ENCODE peak calls at places on chromosomes 1 and 21, in ten cellular contexts. One of them, this sample, is unnamed.

GRCh38 chr21:42381347-42381984 is 14.4 kb downstream of the TMPRSS3 start:
- DNase-seq in activated CD4-positive, alpha-beta T cell treated with anti-CD3 and anti-CD28 coated beads for 36 hours: peak
- DNase-seq in ovary: no peak
- DNase-seq in foreskin keratinocyte: peak
- DNase-seq in stimulated activated naive B cell treated with anti-CD40 and anti-IgM and Interleukin-4, amounts not matched to agents 10 μg/mL and 1 μg/mL and 100 μg/mL, for 72 hours: no peak
- DNase-seq in activated naive CD4-positive, alpha-beta T cell: no peak
- DNase-seq in fibroblast of pulmonary artery: peak
- DNase-seq in foreskin fibroblast: peak
- DNase-seq in lower leg skin: no peak
- DNase-seq in T-helper 9 cell: peak
- DNase-seq in this sample: no peak

GRCh38 chr1:8629241-8630091 is 188.0 kb downstream of the RERE start:
- DNase-seq in activated CD4-positive, alpha-beta T cell treated with anti-CD3 and anti-CD28 coated beads for 36 hours: peak
- DNase-seq in foreskin fibroblast: peak
- DNase-seq in lower leg skin: no peak
- DNase-seq in ovary: no peak
- DNase-seq in foreskin keratinocyte: no peak
- DNase-seq in activated naive CD4-positive, alpha-beta T cell: no peak
- DNase-seq in fibroblast of pulmonary artery: peak
- DNase-seq in T-helper 9 cell: no peak
- DNase-seq in stimulated activated naive B cell treated with anti-CD40 and anti-IgM and Interleukin-4, amounts not matched to agents 10 μg/mL and 1 μg/mL and 100 μg/mL, for 72 hours: peak
- DNase-seq in this sample: peak

GRCh38 chr1:66563094-66563800 is 29.3 kb downstream of the SGIP1 start:
- DNase-seq in foreskin keratinocyte: no peak
- DNase-seq in foreskin fibroblast: peak
- DNase-seq in lower leg skin: peak
- DNase-seq in T-helper 9 cell: no peak
- DNase-seq in activated CD4-positive, alpha-beta T cell treated with anti-CD3 and anti-CD28 coated beads for 36 hours: no peak
- DNase-seq in ovary: peak
- DNase-seq in fibroblast of pulmonary artery: peak
- DNase-seq in stimulated activated naive B cell treated with anti-CD40 and anti-IgM and Interleukin-4, amounts not matched to agents 10 μg/mL and 1 μg/mL and 100 μg/mL, for 72 hours: no peak
- DNase-seq in activated naive CD4-positive, alpha-beta T cell: no peak
- DNase-seq in this sample: no peak

GRCh38 chr1:100304227-100304626 is 38.2 kb downstream of the RTCA start:
- DNase-seq in fibroblast of pulmonary artery: no peak
- DNase-seq in foreskin keratinocyte: no peak
- DNase-seq in ovary: no peak
- DNase-seq in stimulated activated naive B cell treated with anti-CD40 and anti-IgM and Interleukin-4, amounts not matched to agents 10 μg/mL and 1 μg/mL and 100 μg/mL, for 72 hours: no peak
- DNase-seq in lower leg skin: no peak
- DNase-seq in activated CD4-positive, alpha-beta T cell treated with anti-CD3 and anti-CD28 coated beads for 36 hours: no peak
- DNase-seq in activated naive CD4-positive, alpha-beta T cell: no peak
- DNase-seq in foreskin fibroblast: no peak
- DNase-seq in T-helper 9 cell: no peak
- DNase-seq in this sample: no peak

GRCh38 chr1:70140894-70141293 is 64.5 kb downstream of the LRRC40 start:
- DNase-seq in activated CD4-positive, alpha-beta T cell treated with anti-CD3 and anti-CD28 coated beads for 36 hours: no peak
- DNase-seq in activated naive CD4-positive, alpha-beta T cell: no peak
- DNase-seq in lower leg skin: no peak
- DNase-seq in foreskin fibroblast: peak
- DNase-seq in T-helper 9 cell: no peak
- DNase-seq in ovary: no peak
- DNase-seq in stimulated activated naive B cell treated with anti-CD40 and anti-IgM and Interleukin-4, amounts not matched to agents 10 μg/mL and 1 μg/mL and 100 μg/mL, for 72 hours: no peak
- DNase-seq in foreskin keratinocyte: no peak
- DNase-seq in fibroblast of pulmonary artery: peak
- DNase-seq in this sample: no peak

GRCh38 chr1:80293818-80294217 is 1287.3 kb upstream of the ADGRL4 start:
- DNase-seq in foreskin fibroblast: peak
- DNase-seq in activated naive CD4-positive, alpha-beta T cell: no peak
- DNase-seq in ovary: no peak
- DNase-seq in stimulated activated naive B cell treated with anti-CD40 and anti-IgM and Interleukin-4, amounts not matched to agents 10 μg/mL and 1 μg/mL and 100 μg/mL, for 72 hours: no peak
- DNase-seq in activated CD4-positive, alpha-beta T cell treated with anti-CD3 and anti-CD28 coated beads for 36 hours: no peak
- DNase-seq in T-helper 9 cell: no peak
- DNase-seq in foreskin keratinocyte: no peak
- DNase-seq in lower leg skin: no peak
- DNase-seq in fibroblast of pulmonary artery: no peak
- DNase-seq in this sample: no peak

GRCh38 chr1:184409011-184409410 is 22.2 kb downstream of the C1orf21 start:
- DNase-seq in activated naive CD4-positive, alpha-beta T cell: no peak
- DNase-seq in lower leg skin: no peak
- DNase-seq in ovary: no peak
- DNase-seq in activated CD4-positive, alpha-beta T cell treated with anti-CD3 and anti-CD28 coated beads for 36 hours: no peak
- DNase-seq in foreskin fibroblast: no peak
- DNase-seq in T-helper 9 cell: no peak
- DNase-seq in stimulated activated naive B cell treated with anti-CD40 and anti-IgM and Interleukin-4, amounts not matched to agents 10 μg/mL and 1 μg/mL and 100 μg/mL, for 72 hours: no peak
- DNase-seq in fibroblast of pulmonary artery: no peak
- DNase-seq in foreskin keratinocyte: no peak
- DNase-seq in this sample: no peak

GRCh38 chr1:4631321-4631720 is 23.1 kb upstream of the AJAP1 start:
- DNase-seq in activated CD4-positive, alpha-beta T cell treated with anti-CD3 and anti-CD28 coated beads for 36 hours: no peak
- DNase-seq in ovary: no peak
- DNase-seq in stimulated activated naive B cell treated with anti-CD40 and anti-IgM and Interleukin-4, amounts not matched to agents 10 μg/mL and 1 μg/mL and 100 μg/mL, for 72 hours: no peak
- DNase-seq in activated naive CD4-positive, alpha-beta T cell: no peak
- DNase-seq in foreskin keratinocyte: no peak
- DNase-seq in foreskin fibroblast: no peak
- DNase-seq in fibroblast of pulmonary artery: no peak
- DNase-seq in lower leg skin: no peak
- DNase-seq in T-helper 9 cell: no peak
- DNase-seq in this sample: no peak

GRCh38 chr1:42830631-42831030 is 13.4 kb upstream of the SVBP start:
- DNase-seq in foreskin keratinocyte: no peak
- DNase-seq in stimulated activated naive B cell treated with anti-CD40 and anti-IgM and Interleukin-4, amounts not matched to agents 10 μg/mL and 1 μg/mL and 100 μg/mL, for 72 hours: no peak
- DNase-seq in ovary: no peak
- DNase-seq in activated CD4-positive, alpha-beta T cell treated with anti-CD3 and anti-CD28 coated beads for 36 hours: no peak
- DNase-seq in foreskin fibroblast: no peak
- DNase-seq in fibroblast of pulmonary artery: no peak
- DNase-seq in T-helper 9 cell: no peak
- DNase-seq in lower leg skin: no peak
- DNase-seq in activated naive CD4-positive, alpha-beta T cell: no peak
- DNase-seq in this sample: no peak

GRCh38 chr1:8373547-8374270 is 55.8 kb downstream of the SLC45A1 start:
- DNase-seq in lower leg skin: peak
- DNase-seq in T-helper 9 cell: no peak
- DNase-seq in fibroblast of pulmonary artery: peak
- DNase-seq in foreskin fibroblast: peak
- DNase-seq in foreskin keratinocyte: no peak
- DNase-seq in ovary: peak
- DNase-seq in activated CD4-positive, alpha-beta T cell treated with anti-CD3 and anti-CD28 coated beads for 36 hours: no peak
- DNase-seq in stimulated activated naive B cell treated with anti-CD40 and anti-IgM and Interleukin-4, amounts not matched to agents 10 μg/mL and 1 μg/mL and 100 μg/mL, for 72 hours: no peak
- DNase-seq in activated naive CD4-positive, alpha-beta T cell: no peak
- DNase-seq in this sample: no peak

GRCh38 chr1:45493116-45493697 is 2.2 kb upstream of the TESK2 start:
- DNase-seq in ovary: peak
- DNase-seq in foreskin keratinocyte: no peak
- DNase-seq in activated naive CD4-positive, alpha-beta T cell: no peak
- DNase-seq in lower leg skin: peak
- DNase-seq in fibroblast of pulmonary artery: peak
- DNase-seq in activated CD4-positive, alpha-beta T cell treated with anti-CD3 and anti-CD28 coated beads for 36 hours: peak
- DNase-seq in foreskin fibroblast: no peak
- DNase-seq in T-helper 9 cell: peak
- DNase-seq in stimulated activated naive B cell treated with anti-CD40 and anti-IgM and Interleukin-4, amounts not matched to agents 10 μg/mL and 1 μg/mL and 100 μg/mL, for 72 hours: peak
- DNase-seq in this sample: no peak

GRCh38 chr1:10663668-10664035 is 132.8 kb downstream of the CASZ1 start:
- DNase-seq in activated CD4-positive, alpha-beta T cell treated with anti-CD3 and anti-CD28 coated beads for 36 hours: no peak
- DNase-seq in foreskin fibroblast: no peak
- DNase-seq in T-helper 9 cell: no peak
- DNase-seq in stimulated activated naive B cell treated with anti-CD40 and anti-IgM and Interleukin-4, amounts not matched to agents 10 μg/mL and 1 μg/mL and 100 μg/mL, for 72 hours: no peak
- DNase-seq in fibroblast of pulmonary artery: peak
- DNase-seq in ovary: peak
- DNase-seq in foreskin keratinocyte: no peak
- DNase-seq in activated naive CD4-positive, alpha-beta T cell: no peak
- DNase-seq in lower leg skin: no peak
- DNase-seq in this sample: no peak

GRCh38 chr1:28910379-28911125 is 3.8 kb upstream of the EPB41 start:
- DNase-seq in T-helper 9 cell: no peak
- DNase-seq in activated CD4-positive, alpha-beta T cell treated with anti-CD3 and anti-CD28 coated beads for 36 hours: no peak
- DNase-seq in stimulated activated naive B cell treated with anti-CD40 and anti-IgM and Interleukin-4, amounts not matched to agents 10 μg/mL and 1 μg/mL and 100 μg/mL, for 72 hours: no peak
- DNase-seq in ovary: no peak
- DNase-seq in activated naive CD4-positive, alpha-beta T cell: no peak
- DNase-seq in foreskin fibroblast: no peak
- DNase-seq in fibroblast of pulmonary artery: no peak
- DNase-seq in lower leg skin: no peak
- DNase-seq in foreskin keratinocyte: no peak
- DNase-seq in this sample: no peak

GRCh38 chr1:50476800-50477199 is 53.6 kb upstream of the DMRTA2 start:
- DNase-seq in activated CD4-positive, alpha-beta T cell treated with anti-CD3 and anti-CD28 coated beads for 36 hours: no peak
- DNase-seq in foreskin fibroblast: no peak
- DNase-seq in T-helper 9 cell: no peak
- DNase-seq in lower leg skin: no peak
- DNase-seq in fibroblast of pulmonary artery: no peak
- DNase-seq in ovary: no peak
- DNase-seq in activated naive CD4-positive, alpha-beta T cell: no peak
- DNase-seq in foreskin keratinocyte: no peak
- DNase-seq in stimulated activated naive B cell treated with anti-CD40 and anti-IgM and Interleukin-4, amounts not matched to agents 10 μg/mL and 1 μg/mL and 100 μg/mL, for 72 hours: no peak
- DNase-seq in this sample: no peak

GRCh38 chr1:33097137-33097611 is 16.2 kb downstream of the AZIN2 start:
- DNase-seq in activated naive CD4-positive, alpha-beta T cell: no peak
- DNase-seq in T-helper 9 cell: no peak
- DNase-seq in stimulated activated naive B cell treated with anti-CD40 and anti-IgM and Interleukin-4, amounts not matched to agents 10 μg/mL and 1 μg/mL and 100 μg/mL, for 72 hours: no peak
- DNase-seq in fibroblast of pulmonary artery: peak
- DNase-seq in activated CD4-positive, alpha-beta T cell treated with anti-CD3 and anti-CD28 coated beads for 36 hours: peak
- DNase-seq in lower leg skin: no peak
- DNase-seq in foreskin keratinocyte: no peak
- DNase-seq in ovary: no peak
- DNase-seq in foreskin fibroblast: peak
- DNase-seq in this sample: no peak

GRCh38 chr1:227892930-227893695 is 54.6 kb downstream of the WNT9A start:
- DNase-seq in activated naive CD4-positive, alpha-beta T cell: no peak
- DNase-seq in stimulated activated naive B cell treated with anti-CD40 and anti-IgM and Interleukin-4, amounts not matched to agents 10 μg/mL and 1 μg/mL and 100 μg/mL, for 72 hours: peak
- DNase-seq in T-helper 9 cell: no peak
- DNase-seq in lower leg skin: no peak
- DNase-seq in foreskin keratinocyte: no peak
- DNase-seq in ovary: peak
- DNase-seq in activated CD4-positive, alpha-beta T cell treated with anti-CD3 and anti-CD28 coated beads for 36 hours: peak
- DNase-seq in foreskin fibroblast: no peak
- DNase-seq in fibroblast of pulmonary artery: no peak
- DNase-seq in this sample: no peak

GRCh38 chr1:245001252-245001651 is 136.9 kb upstream of the HNRNPU start:
- DNase-seq in activated naive CD4-positive, alpha-beta T cell: no peak
- DNase-seq in activated CD4-positive, alpha-beta T cell treated with anti-CD3 and anti-CD28 coated beads for 36 hours: no peak
- DNase-seq in lower leg skin: no peak
- DNase-seq in fibroblast of pulmonary artery: no peak
- DNase-seq in ovary: no peak
- DNase-seq in stimulated activated naive B cell treated with anti-CD40 and anti-IgM and Interleukin-4, amounts not matched to agents 10 μg/mL and 1 μg/mL and 100 μg/mL, for 72 hours: no peak
- DNase-seq in T-helper 9 cell: no peak
- DNase-seq in foreskin keratinocyte: no peak
- DNase-seq in foreskin fibroblast: no peak
- DNase-seq in this sample: no peak

GRCh38 chr1:229370601-229371021 is 27.8 kb upstream of the CCSAP start:
- DNase-seq in activated naive CD4-positive, alpha-beta T cell: no peak
- DNase-seq in fibroblast of pulmonary artery: no peak
- DNase-seq in ovary: no peak
- DNase-seq in activated CD4-positive, alpha-beta T cell treated with anti-CD3 and anti-CD28 coated beads for 36 hours: no peak
- DNase-seq in stimulated activated naive B cell treated with anti-CD40 and anti-IgM and Interleukin-4, amounts not matched to agents 10 μg/mL and 1 μg/mL and 100 μg/mL, for 72 hours: peak
- DNase-seq in lower leg skin: no peak
- DNase-seq in foreskin keratinocyte: no peak
- DNase-seq in foreskin fibroblast: no peak
- DNase-seq in T-helper 9 cell: no peak
- DNase-seq in this sample: no peak

GRCh38 chr1:232620356-232620841 is 9.5 kb downstream of the SIPA1L2 start:
- DNase-seq in foreskin keratinocyte: no peak
- DNase-seq in T-helper 9 cell: no peak
- DNase-seq in activated naive CD4-positive, alpha-beta T cell: no peak
- DNase-seq in foreskin fibroblast: peak
- DNase-seq in lower leg skin: peak
- DNase-seq in ovary: peak
- DNase-seq in activated CD4-positive, alpha-beta T cell treated with anti-CD3 and anti-CD28 coated beads for 36 hours: no peak
- DNase-seq in stimulated activated naive B cell treated with anti-CD40 and anti-IgM and Interleukin-4, amounts not matched to agents 10 μg/mL and 1 μg/mL and 100 μg/mL, for 72 hours: no peak
- DNase-seq in fibroblast of pulmonary artery: peak
- DNase-seq in this sample: no peak

GRCh38 chr1:29786195-29786594 is 549.9 kb downstream of the PTPRU start:
- DNase-seq in activated naive CD4-positive, alpha-beta T cell: no peak
- DNase-seq in T-helper 9 cell: no peak
- DNase-seq in lower leg skin: peak
- DNase-seq in foreskin keratinocyte: no peak
- DNase-seq in foreskin fibroblast: no peak
- DNase-seq in fibroblast of pulmonary artery: no peak
- DNase-seq in ovary: no peak
- DNase-seq in stimulated activated naive B cell treated with anti-CD40 and anti-IgM and Interleukin-4, amounts not matched to agents 10 μg/mL and 1 μg/mL and 100 μg/mL, for 72 hours: no peak
- DNase-seq in activated CD4-positive, alpha-beta T cell treated with anti-CD3 and anti-CD28 coated beads for 36 hours: no peak
- DNase-seq in this sample: no peak

GRCh38 chr1:220825819-220826551 is 39.3 kb downstream of the MTARC1 start:
- DNase-seq in ovary: no peak
- DNase-seq in stimulated activated naive B cell treated with anti-CD40 and anti-IgM and Interleukin-4, amounts not matched to agents 10 μg/mL and 1 μg/mL and 100 μg/mL, for 72 hours: no peak
- DNase-seq in activated naive CD4-positive, alpha-beta T cell: no peak
- DNase-seq in foreskin fibroblast: no peak
- DNase-seq in fibroblast of pulmonary artery: peak
- DNase-seq in T-helper 9 cell: no peak
- DNase-seq in foreskin keratinocyte: no peak
- DNase-seq in activated CD4-positive, alpha-beta T cell treated with anti-CD3 and anti-CD28 coated beads for 36 hours: no peak
- DNase-seq in lower leg skin: no peak
- DNase-seq in this sample: no peak

GRCh38 chr1:97630968-97631367 is 289.9 kb downstream of the DPYD start:
- DNase-seq in T-helper 9 cell: no peak
- DNase-seq in activated CD4-positive, alpha-beta T cell treated with anti-CD3 and anti-CD28 coated beads for 36 hours: peak
- DNase-seq in activated naive CD4-positive, alpha-beta T cell: no peak
- DNase-seq in fibroblast of pulmonary artery: peak
- DNase-seq in foreskin keratinocyte: no peak
- DNase-seq in stimulated activated naive B cell treated with anti-CD40 and anti-IgM and Interleukin-4, amounts not matched to agents 10 μg/mL and 1 μg/mL and 100 μg/mL, for 72 hours: no peak
- DNase-seq in lower leg skin: no peak
- DNase-seq in ovary: no peak
- DNase-seq in foreskin fibroblast: no peak
- DNase-seq in this sample: no peak

GRCh38 chr1:30345525-30346145 is 377.8 kb downstream of the MATN1 start:
- DNase-seq in foreskin keratinocyte: no peak
- DNase-seq in stimulated activated naive B cell treated with anti-CD40 and anti-IgM and Interleukin-4, amounts not matched to agents 10 μg/mL and 1 μg/mL and 100 μg/mL, for 72 hours: no peak
- DNase-seq in lower leg skin: no peak
- DNase-seq in activated naive CD4-positive, alpha-beta T cell: no peak
- DNase-seq in ovary: no peak
- DNase-seq in T-helper 9 cell: no peak
- DNase-seq in fibroblast of pulmonary artery: no peak
- DNase-seq in activated CD4-positive, alpha-beta T cell treated with anti-CD3 and anti-CD28 coated beads for 36 hours: no peak
- DNase-seq in foreskin fibroblast: no peak
- DNase-seq in this sample: no peak

GRCh38 chr1:13809461-13810159 is 109.6 kb downstream of the PRDM2 start:
- DNase-seq in T-helper 9 cell: peak
- DNase-seq in foreskin keratinocyte: no peak
- DNase-seq in activated CD4-positive, alpha-beta T cell treated with anti-CD3 and anti-CD28 coated beads for 36 hours: peak
- DNase-seq in lower leg skin: no peak
- DNase-seq in foreskin fibroblast: no peak
- DNase-seq in fibroblast of pulmonary artery: no peak
- DNase-seq in activated naive CD4-positive, alpha-beta T cell: no peak
- DNase-seq in stimulated activated naive B cell treated with anti-CD40 and anti-IgM and Interleukin-4, amounts not matched to agents 10 μg/mL and 1 μg/mL and 100 μg/mL, for 72 hours: no peak
- DNase-seq in ovary: no peak
- DNase-seq in this sample: no peak

GRCh38 chr1:38990746-38991637 is at the start of gene AKIRIN1:
- DNase-seq in activated CD4-positive, alpha-beta T cell treated with anti-CD3 and anti-CD28 coated beads for 36 hours: peak
- DNase-seq in activated naive CD4-positive, alpha-beta T cell: peak
- DNase-seq in lower leg skin: peak
- DNase-seq in foreskin keratinocyte: peak
- DNase-seq in stimulated activated naive B cell treated with anti-CD40 and anti-IgM and Interleukin-4, amounts not matched to agents 10 μg/mL and 1 μg/mL and 100 μg/mL, for 72 hours: peak
- DNase-seq in ovary: peak
- DNase-seq in T-helper 9 cell: peak
- DNase-seq in foreskin fibroblast: peak
- DNase-seq in fibroblast of pulmonary artery: peak
- DNase-seq in this sample: peak

GRCh38 chr21:45618846-45619485 is 24.6 kb upstream of the PCBP3 start:
- DNase-seq in T-helper 9 cell: no peak
- DNase-seq in foreskin fibroblast: peak
- DNase-seq in lower leg skin: no peak
- DNase-seq in stimulated activated naive B cell treated with anti-CD40 and anti-IgM and Interleukin-4, amounts not matched to agents 10 μg/mL and 1 μg/mL and 100 μg/mL, for 72 hours: no peak
- DNase-seq in activated CD4-positive, alpha-beta T cell treated with anti-CD3 and anti-CD28 coated beads for 36 hours: no peak
- DNase-seq in ovary: no peak
- DNase-seq in foreskin keratinocyte: no peak
- DNase-seq in fibroblast of pulmonary artery: peak
- DNase-seq in activated naive CD4-positive, alpha-beta T cell: no peak
- DNase-seq in this sample: no peak

GRCh38 chr1:228870041-228870713 is 134.9 kb downstream of the RHOU start:
- DNase-seq in foreskin keratinocyte: no peak
- DNase-seq in T-helper 9 cell: no peak
- DNase-seq in fibroblast of pulmonary artery: no peak
- DNase-seq in stimulated activated naive B cell treated with anti-CD40 and anti-IgM and Interleukin-4, amounts not matched to agents 10 μg/mL and 1 μg/mL and 100 μg/mL, for 72 hours: no peak
- DNase-seq in lower leg skin: no peak
- DNase-seq in ovary: no peak
- DNase-seq in foreskin fibroblast: no peak
- DNase-seq in activated naive CD4-positive, alpha-beta T cell: no peak
- DNase-seq in activated CD4-positive, alpha-beta T cell treated with anti-CD3 and anti-CD28 coated beads for 36 hours: no peak
- DNase-seq in this sample: no peak

GRCh38 chr1:85898861-85899260 is 190.6 kb upstream of the ZNHIT6 start:
- DNase-seq in foreskin keratinocyte: no peak
- DNase-seq in lower leg skin: no peak
- DNase-seq in fibroblast of pulmonary artery: peak
- DNase-seq in stimulated activated naive B cell treated with anti-CD40 and anti-IgM and Interleukin-4, amounts not matched to agents 10 μg/mL and 1 μg/mL and 100 μg/mL, for 72 hours: no peak
- DNase-seq in activated naive CD4-positive, alpha-beta T cell: no peak
- DNase-seq in T-helper 9 cell: no peak
- DNase-seq in activated CD4-positive, alpha-beta T cell treated with anti-CD3 and anti-CD28 coated beads for 36 hours: no peak
- DNase-seq in foreskin fibroblast: no peak
- DNase-seq in ovary: no peak
- DNase-seq in this sample: no peak